ENCODE peak calls at places on chromosomes 2 and 18, in five cellular contexts. B is activated CD8-positive, alpha-beta memory T cell treated with anti-CD3 and anti-CD28 coated beads for 1 hour; A is T-helper 9 cell; J is NCI-H1417 treated with DMSO at 0.1 percent for 48 hours; C is EL. D is an unnamed sample.

GRCh38 chr2:210392469-210392881 is 77.5 kb upstream of the MYL1 start:
- DNase-seq in B (no peak), A (no peak), C (no peak), J (no peak), D (no peak)

GRCh38 chr18:2961828-2962227 is 51.1 kb downstream of the LPIN2 start:
- DNase-seq in A (no peak), B (no peak), C (no peak), J (no peak), D (no peak)

GRCh38 chr2:19901201-19901457 is 654 bp downstream of the TTC32 start:
- DNase-seq in C (no peak), J (no peak), B (no peak), A (no peak), D (no peak)

GRCh38 chr2:220221904-220222495 is 594.6 kb downstream of the SLC4A3 start:
- DNase-seq in A (no peak), J (no peak), C (no peak), B (no peak), D (no peak)

GRCh38 chr2:232438951-232439757 is 16.8 kb upstream of the ALPI start:
- DNase-seq in J (no peak), C (no peak), B (peak; percentile 31), A (no peak), D (no peak)

GRCh38 chr2:204005940-204006721 is 69.6 kb downstream of the ICOS start:
- DNase-seq in J (no peak), A (no peak), B (no peak), C (no peak), D (no peak)

GRCh38 chr2:78754930-78755329 is 270.6 kb upstream of the REG3G start:
- DNase-seq in J (no peak), B (no peak), A (no peak), C (no peak), D (no peak)

GRCh38 chr2:86453838-86454237 is 12.7 kb downstream of the KDM3A start:
- DNase-seq in C (peak; percentile 86), A (no peak), B (no peak), J (no peak), D (no peak)

GRCh38 chr18:7954229-7954628 is 387.1 kb downstream of the PTPRM start:
- DNase-seq in A (no peak), B (no peak), C (no peak), J (no peak), D (no peak)

GRCh38 chr2:105857076-105857740 is 112.5 kb downstream of the NCK2 start:
- DNase-seq in A (peak; percentile 39), J (no peak), C (no peak), B (no peak), D (no peak)